ENCODE peak calls at places on chromosome 2, in seven cellular contexts. M is CD4-positive, alpha-beta T cell; K is psoas muscle; O is A549; G is breast epithelium; Y is Peyer's patch; N is GM23248. T is an unnamed sample. For H3K9me3, the result is how much of the 10 kb centered on the place peaks cover.

GRCh38 chr2:107588960-107589542 is 237.6 kb upstream of the RGPD4 start:
- DNase-seq in M (no peak), K (no peak), O (no peak), G (no peak), Y (no peak), N (peak), T (no peak)

GRCh38 chr2:232382331-232383225 is 4.0 kb downstream of the ALPP start:
- DNase-seq in M (no peak), K (no peak), O (no peak), G (no peak), Y (no peak), N (no peak), T (peak)

GRCh38 chr2:240451108-240451611 is 15.7 kb downstream of the GPC1 start:
- DNase-seq in M (no peak), K (peak), O (no peak), G (no peak), Y (no peak), N (no peak), T (no peak)

GRCh38 chr2:217910875-217911212 is 92.0 kb downstream of the TNS1 start:
- DNase-seq in M (no peak), K (peak), O (no peak), G (no peak), Y (no peak), N (no peak), T (no peak)

GRCh38 chr2:2014251-2014761 is 270.0 kb upstream of the PXDN start:
- DNase-seq in M (no peak), K (no peak), O (no peak), G (no peak), Y (no peak), N (peak), T (no peak)

GRCh38 chr2:211766689-211767088 is 771.9 kb downstream of the ERBB4 start:
- DNase-seq in M (no peak), K (no peak), O (no peak), G (peak), Y (no peak), N (no peak), T (peak)

GRCh38 chr2:123840614-123841013 is 184.5 kb upstream of the CNTNAP5 start:
- DNase-seq in M (no peak), K (no peak), O (no peak), G (no peak), Y (no peak), N (no peak), T (no peak)

GRCh38 chr2:129565710-129566109 is 413.8 kb upstream of the RAB6C start:
- DNase-seq in M (no peak), K (no peak), O (no peak), G (no peak), Y (no peak), N (no peak), T (no peak)

GRCh38 chr2:46229134-46230063 is 67.8 kb upstream of the EPAS1 start:
- DNase-seq in M (peak), K (no peak), O (peak), G (no peak), Y (no peak), N (no peak), T (no peak)

GRCh38 chr2:134361648-134362047 is 107.8 kb downstream of the MGAT5 start:
- DNase-seq in M (no peak), K (no peak), O (no peak), G (no peak), Y (no peak), N (no peak), T (no peak)

GRCh38 chr2:187552959-187553681 is 1.1 kb downstream of the TFPI start:
- DNase-seq in M (no peak), K (no peak), O (peak), G (no peak), Y (no peak), N (peak), T (no peak)

GRCh38 chr2:203740741-203741363 is 34.4 kb downstream of the CD28 start:
- DNase-seq in M (peak), K (no peak), O (no peak), G (no peak), Y (no peak), N (peak), T (no peak)

GRCh38 chr2:64645014-64645418 is 8.7 kb downstream of the SERTAD2 start:
- DNase-seq in M (no peak), K (peak), O (peak), G (no peak), Y (no peak), N (peak), T (no peak)

GRCh38 chr2:206084870-206085741 is 868 bp downstream of the INO80D start:
- DNase-seq in M (peak), K (peak), O (peak), G (peak), Y (peak), N (peak), T (peak)

GRCh38 chr2:222242532-222242931 is 56.3 kb downstream of the PAX3 start:
- DNase-seq in M (no peak), K (no peak), O (no peak), G (no peak), Y (no peak), N (no peak), T (no peak)

GRCh38 chr2:54176577-54176976 is 61.2 kb downstream of the ACYP2 start:
- DNase-seq in M (no peak), K (peak), O (peak), G (no peak), Y (no peak), N (peak), T (peak)

GRCh38 chr2:66568650-66569300 is 133.8 kb downstream of the MEIS1 start:
- DNase-seq in M (no peak), K (no peak), O (no peak), G (no peak), Y (no peak), N (no peak), T (no peak)

GRCh38 chr2:173555833-173556232 is 201.2 kb downstream of the CDCA7 start:
- DNase-seq in M (no peak), K (no peak), O (no peak), G (no peak), Y (no peak), N (no peak), T (no peak)

GRCh38 chr2:48312126-48312525 is 217.8 kb upstream of the STON1 start:
- DNase-seq in M (no peak), K (no peak), O (no peak), G (no peak), Y (no peak), N (no peak), T (no peak)

GRCh38 chr2:132943829-132944228 is 273.8 kb upstream of the LYPD1 start:
- DNase-seq in M (no peak), K (no peak), O (no peak), G (no peak), Y (no peak), N (no peak), T (no peak)

GRCh38 chr2:86226069-86226468 is 26.8 kb downstream of the MRPL35 start:
- DNase-seq in M (no peak), K (no peak), O (no peak), G (no peak), Y (no peak), N (no peak), T (no peak)

GRCh38 chr2:96694816-96695455 is 44.9 kb downstream of the LMAN2L start:
- DNase-seq in M (no peak), K (no peak), O (no peak), G (no peak), Y (no peak), N (no peak), T (peak)

GRCh38 chr2:195307751-195308150 is 349.3 kb upstream of the SLC39A10 start:
- DNase-seq in M (no peak), K (no peak), O (peak), G (no peak), Y (no peak), N (no peak), T (no peak)

GRCh38 chr2:219003267-219003634 is 10.0 kb upstream of the CRYBA2 start:
- DNase-seq in M (no peak), K (no peak), O (no peak), G (no peak), Y (no peak), N (no peak), T (no peak)

GRCh38 chr2:174122185-174122584 is 126.1 kb downstream of the OLA1 start:
- DNase-seq in M (no peak), K (no peak), O (no peak), G (no peak), Y (no peak), N (peak), T (no peak)

GRCh38 chr2:5690231-5690630 is 2.0 kb upstream of the SOX11 start:
- DNase-seq in M (no peak), K (no peak), O (no peak), G (no peak), Y (no peak), N (no peak), T (no peak)

GRCh38 chr2:13578547-13578946 is 861.8 kb downstream of the TRIB2 start:
- DNase-seq in M (no peak), K (no peak), O (no peak), G (no peak), Y (no peak), N (no peak), T (no peak)

GRCh38 chr2:13572466-13572865 is 855.7 kb downstream of the TRIB2 start:
- DNase-seq in M (no peak), K (no peak), O (no peak), G (no peak), Y (no peak), N (peak), T (no peak)

GRCh38 chr2:13576634-13577033 is 859.9 kb downstream of the TRIB2 start:
- DNase-seq in M (no peak), K (no peak), O (no peak), G (no peak), Y (no peak), N (no peak), T (no peak)

DNA sequence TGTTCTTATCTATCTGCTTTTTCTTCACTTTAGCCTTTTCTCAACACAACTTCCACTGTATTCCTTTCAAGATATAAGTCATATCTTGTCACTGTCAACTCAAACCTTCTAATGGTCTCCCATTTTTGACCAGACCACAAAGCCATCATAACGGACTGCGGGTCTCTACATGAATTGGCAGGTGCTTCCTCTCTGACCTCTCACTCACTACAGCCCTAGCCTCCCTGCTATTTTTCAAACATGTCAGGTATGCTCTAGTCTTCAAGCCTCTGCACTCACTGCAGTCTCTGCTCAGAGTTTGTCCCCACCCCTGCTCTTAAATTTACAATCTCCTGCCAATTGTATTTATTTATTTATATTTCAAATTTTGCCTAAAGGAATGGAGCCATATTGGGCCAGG is 858.1 kb downstream of the TRIB2 start:
- DNase-seq in M (no peak), K (no peak), O (no peak), G (no peak), Y (no peak), N (no peak), T (no peak)
- H3K9me3 ChIP-seq in M (under half), K (under half), O (under half), G (under half), Y (under half), N (under half), T (under half)

GRCh38 chr2:6846540-6846939 is 19.2 kb downstream of the CMPK2 start:
- DNase-seq in M (no peak), K (no peak), O (no peak), G (no peak), Y (no peak), N (no peak), T (no peak)
- H3K9me3 ChIP-seq in M (half or more), K (half or more), O (under half), G (half or more), Y (under half), N (under half), T (half or more)

GRCh38 chr2:63051795-63052333 is 1.2 kb downstream of the OTX1 start:
- DNase-seq in M (no peak), K (no peak), O (no peak), G (no peak), Y (no peak), N (no peak), T (no peak)
- H3K9me3 ChIP-seq in M (under half), K (under half), O (under half), G (under half), Y (under half), N (under half), T (under half)

GRCh38 chr2:228986961-228987360 is 284.1 kb downstream of the PID1 start:
- DNase-seq in M (no peak), K (no peak), O (no peak), G (no peak), Y (no peak), N (peak), T (no peak)
- H3K9me3 ChIP-seq in M (under half), K (under half), O (under half), G (under half), Y (under half), N (under half), T (under half)

DNA sequence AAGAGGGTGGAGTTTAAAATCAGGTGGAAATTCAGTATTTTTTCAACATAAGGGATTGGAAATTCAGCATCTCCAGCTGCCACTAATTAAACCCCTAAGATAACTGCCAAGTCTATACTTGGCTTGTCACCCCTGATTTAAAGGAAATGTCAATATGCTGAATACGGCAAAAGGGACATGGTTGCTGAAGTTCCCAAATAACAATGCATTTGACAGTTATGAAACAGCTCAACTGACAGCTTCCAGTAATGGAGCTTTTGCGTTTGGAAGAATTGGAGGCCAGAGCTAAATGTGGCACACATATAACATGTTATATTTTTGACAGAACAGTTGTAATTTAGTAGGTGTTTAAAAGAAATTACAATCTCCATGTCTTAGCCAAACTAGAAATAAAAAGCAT is 1867.9 kb upstream of the LRRTM1 start:
- DNase-seq in M (no peak), K (no peak), O (no peak), G (no peak), Y (no peak), N (no peak), T (no peak)
- H3K9me3 ChIP-seq in M (under half), K (under half), O (under half), G (under half), Y (under half), N (under half), T (under half)

GRCh38 chr2:197498937-197499593 is 575 bp downstream of the HSPD1 start:
- DNase-seq in M (peak), K (peak), O (peak), G (peak), Y (peak), N (peak), T (peak)
- H3K9me3 ChIP-seq in M (under half), K (under half), O (under half), G (under half), Y (under half), N (under half), T (under half)

DNA sequence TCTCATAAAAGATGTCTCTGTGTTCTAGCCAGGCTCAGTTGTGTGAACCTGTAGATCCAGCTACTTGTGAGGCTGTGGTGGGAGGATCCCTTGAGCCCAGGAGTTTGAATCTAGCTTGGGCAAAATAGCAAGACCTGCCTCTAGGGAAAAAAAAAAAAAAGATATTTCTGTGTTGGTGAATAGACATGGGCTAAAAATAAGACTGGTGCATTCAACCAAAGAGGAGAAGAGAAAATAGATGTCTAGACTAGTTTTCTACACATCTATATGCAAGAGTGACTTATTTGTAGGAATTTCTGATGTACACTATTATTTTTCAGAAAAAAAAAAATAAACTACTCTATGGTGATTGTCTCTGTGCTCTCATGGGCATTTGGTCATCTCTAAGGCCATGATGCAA is 555.1 kb downstream of the BCL11A start:
- DNase-seq in M (no peak), K (no peak), O (no peak), G (no peak), Y (no peak), N (no peak), T (no peak)
- H3K9me3 ChIP-seq in M (under half), K (under half), O (under half), G (under half), Y (under half), N (under half), T (under half)

GRCh38 chr2:135636982-135637381 is 104.7 kb upstream of the UBXN4 start:
- DNase-seq in M (no peak), K (no peak), O (no peak), G (no peak), Y (no peak), N (no peak), T (no peak)
- H3K9me3 ChIP-seq in M (under half), K (under half), O (under half), G (under half), Y (under half), N (under half), T (under half)

GRCh38 chr2:213429516-213429915 is 145.3 kb downstream of the SPAG16 start:
- DNase-seq in M (no peak), K (no peak), O (no peak), G (no peak), Y (no peak), N (peak), T (no peak)
- H3K9me3 ChIP-seq in M (under half), K (under half), O (under half), G (under half), Y (under half), N (under half), T (under half)

GRCh38 chr2:238475034-238475433 is 48.3 kb downstream of the ASB1 start:
- DNase-seq in M (no peak), K (no peak), O (no peak), G (no peak), Y (no peak), N (no peak), T (no peak)

GRCh38 chr2:238473014-238473413 is 46.3 kb downstream of the ASB1 start:
- DNase-seq in M (no peak), K (no peak), O (no peak), G (no peak), Y (no peak), N (no peak), T (no peak)

GRCh38 chr2:238473523-238473922 is 46.8 kb downstream of the ASB1 start:
- DNase-seq in M (no peak), K (no peak), O (no peak), G (no peak), Y (no peak), N (no peak), T (no peak)

GRCh38 chr2:238476258-238476657 is 49.5 kb downstream of the ASB1 start:
- DNase-seq in M (no peak), K (no peak), O (no peak), G (no peak), Y (no peak), N (no peak), T (no peak)

DNA sequence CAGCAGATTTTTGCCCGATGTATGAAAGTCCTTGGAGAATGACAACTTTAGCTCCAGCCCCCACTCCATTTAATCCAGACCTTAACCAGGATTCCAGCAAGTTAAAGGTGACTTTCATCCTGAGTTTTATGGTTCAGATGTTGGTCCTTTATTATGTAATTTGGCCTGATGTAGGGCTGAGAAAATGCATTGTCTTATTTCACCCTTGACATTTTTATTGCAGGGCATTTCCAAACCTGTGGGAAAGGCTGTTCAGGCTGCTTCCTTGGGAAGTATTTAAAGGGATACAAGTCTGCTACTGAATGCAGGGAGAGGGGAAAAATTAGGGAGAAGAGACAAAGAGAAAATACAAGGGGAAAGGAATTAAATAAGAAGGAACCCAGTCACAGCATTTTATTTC is 48.8 kb downstream of the ASB1 start:
- DNase-seq in M (no peak), K (no peak), O (no peak), G (no peak), Y (no peak), N (no peak), T (no peak)
- H3K9me3 ChIP-seq in M (under half), K (under half), O (under half), G (under half), Y (under half), N (under half), T (under half)

T was measured in upper lobe of right lung.